ENCODE peak calls at places on chromosomes 13 and 19, in four cellular contexts. P is spleen, J is H1, C is K562. K is an unnamed sample.

GRCh38 chr13:109918179-109918651 is 131.8 kb upstream of the IRS2 start:
- DNase-seq in P (no peak), J (no peak), C (no peak), K (no peak)

GRCh38 chr19:42420055-42420544 is 7.1 kb downstream of the LIPE start:
- DNase-seq in P (peak; percentile 87), J (no peak), C (peak; percentile 89), K (peak; percentile 36)

GRCh38 chr13:18628428-18628827 is 553.2 kb downstream of the TUBA3C start:
- DNase-seq in P (no peak), J (no peak), C (no peak), K (peak; percentile 67)

GRCh38 chr13:99074693-99075092 is 96.8 kb upstream of the DOCK9 start:
- DNase-seq in P (no peak), J (no peak), C (no peak), K (no peak)

GRCh38 chr13:41122838-41123237 is 9.8 kb downstream of the KBTBD6 start:
- DNase-seq in P (no peak), J (no peak), C (no peak), K (no peak)

GRCh38 chr19:47657719-47658118 is 48.8 kb downstream of the BICRA start:
- DNase-seq in P (no peak), J (no peak), C (no peak), K (no peak)

GRCh38 chr19:19209372-19209771 is 2.4 kb upstream of the NCAN start:
- DNase-seq in P (no peak), J (no peak), C (no peak), K (no peak)

GRCh38 chr19:18710986-18711751 is 27.7 kb downstream of the CRTC1 start:
- DNase-seq in P (no peak), J (no peak), C (no peak), K (peak; percentile 79)

GRCh38 chr13:112963641-112964040 is 5.4 kb upstream of the MCF2L start:
- DNase-seq in P (peak; percentile 63), J (no peak), C (no peak), K (no peak)

GRCh38 chr19:4606921-4607678 is 32.2 kb upstream of the TNFAIP8L1 start:
- DNase-seq in P (peak; percentile 73), J (no peak), C (no peak), K (peak; percentile 71)

GRCh38 chr19:47778954-47779351 is 450 bp downstream of the SELENOW start:
- DNase-seq in P (no peak), J (no peak), C (peak; percentile 49), K (no peak)

GRCh38 chr13:27728271-27728670 is 64.0 kb upstream of the GSX1 start:
- DNase-seq in P (no peak), J (no peak), C (peak; percentile 5), K (no peak)

GRCh38 chr19:8355631-8356402 is 8.1 kb upstream of the ANGPTL4 start:
- DNase-seq in P (no peak), J (no peak), C (peak; percentile 71), K (peak; percentile 47)

GRCh38 chr13:93364166-93364565 is 137.6 kb downstream of the GPC6 start:
- DNase-seq in P (no peak), J (no peak), C (peak; percentile 45), K (no peak)

GRCh38 chr19:19782783-19783182 is 38.8 kb downstream of the ZNF506 start:
- DNase-seq in P (no peak), J (no peak), C (no peak), K (no peak)

GRCh38 chr13:60351816-60352215 is 45.2 kb upstream of the TDRD3 start:
- DNase-seq in P (no peak), J (no peak), C (no peak), K (no peak)

GRCh38 chr13:26377038-26377437 is 123.1 kb downstream of the CDK8 start:
- DNase-seq in P (no peak), J (peak; percentile 7), C (peak; percentile 11), K (no peak)

GRCh38 chr13:99196466-99197256 is 4.0 kb upstream of the UBAC2 start:
- DNase-seq in P (no peak), J (no peak), C (no peak), K (no peak)

GRCh38 chr13:110479648-110480047 is 81.9 kb downstream of the RAB20 start:
- DNase-seq in P (no peak), J (no peak), C (no peak), K (no peak)

GRCh38 chr19:11984986-11985385 is 20.1 kb downstream of the ZNF763 start:
- DNase-seq in P (no peak), J (no peak), C (peak; percentile 16), K (no peak)

GRCh38 chr13:27985600-27985999 is 2.9 kb downstream of the URAD start:
- DNase-seq in P (no peak), J (no peak), C (no peak), K (no peak)

GRCh38 chr19:918481-919156 is 1.5 kb downstream of the KISS1R start:
- DNase-seq in P (peak; percentile 85), J (no peak), C (no peak), K (no peak)

GRCh38 chr13:68727788-68728187 is 1379.8 kb upstream of the ATXN8OS start:
- DNase-seq in P (no peak), J (no peak), C (no peak), K (no peak)

GRCh38 chr19:14768001-14768400 is 10.4 kb downstream of the ADGRE2 start:
- DNase-seq in P (peak; percentile 66), J (no peak), C (no peak), K (no peak)

GRCh38 chr19:56748443-56748842 is 76.9 kb upstream of the ZNF835 start:
- DNase-seq in P (no peak), J (no peak), C (no peak), K (peak; percentile 67)

GRCh38 chr19:23075031-23075733 is 41.6 kb upstream of the ZNF730 start:
- DNase-seq in P (peak; percentile 71), J (peak; percentile 92), C (peak; percentile 45), K (peak; percentile 85)
- H3K27ac ChIP-seq in P (peak overlapping the region; percentile 56), J (peak overlapping the region; percentile 100), C (peak overlapping the region; percentile 44), K (no peak overlapping the region)

DNA sequence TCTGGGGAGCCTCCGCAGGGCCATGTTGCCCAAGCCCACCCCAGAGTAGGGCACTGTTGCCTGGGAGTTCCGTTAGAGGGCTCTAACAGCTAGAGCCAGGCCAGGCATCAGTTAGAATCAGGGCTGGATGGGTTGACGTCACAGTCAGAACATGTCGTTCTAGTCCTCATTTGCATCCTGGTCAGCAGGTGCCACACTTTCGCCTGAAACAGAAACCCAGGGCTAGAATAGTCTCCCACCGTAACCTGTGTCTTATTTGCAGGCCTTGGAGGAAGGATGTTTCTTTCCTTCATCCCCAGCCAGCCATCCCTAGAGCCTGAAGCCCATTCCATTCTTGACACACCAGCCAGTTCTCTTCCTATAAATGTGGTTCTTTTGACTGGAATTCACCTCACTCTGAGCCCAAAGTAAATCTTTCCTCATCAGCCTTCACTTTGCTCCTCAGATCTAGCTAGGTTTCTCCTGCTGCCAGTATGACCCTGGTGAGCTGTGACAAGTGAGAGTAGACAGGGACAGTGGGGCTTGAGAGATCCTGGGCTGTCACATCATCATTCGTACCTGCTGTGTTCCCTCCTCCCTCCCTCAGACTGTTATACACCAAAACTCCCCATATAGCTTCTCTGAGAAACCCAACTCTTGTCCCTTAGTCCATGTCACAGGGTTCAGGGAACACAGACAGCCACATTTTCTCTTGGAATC is 12.2 kb upstream of the CCDC97 start:
- DNase-seq in P (peak; percentile 82), J (no peak), C (no peak), K (no peak)
- H3K4me3 ChIP-seq in P (no peak overlapping the region), J (no peak overlapping the region), C (no peak overlapping the region), K (no peak overlapping the region)

GRCh38 chr13:100828226-100828625 is 153.6 kb upstream of the TMTC4 start:
- DNase-seq in P (no peak), J (peak; percentile 3), C (no peak), K (no peak)
- TF ChIP-seq POLR2A in P (no peak), J (no peak), C (no peak), K (no peak)

DNA sequence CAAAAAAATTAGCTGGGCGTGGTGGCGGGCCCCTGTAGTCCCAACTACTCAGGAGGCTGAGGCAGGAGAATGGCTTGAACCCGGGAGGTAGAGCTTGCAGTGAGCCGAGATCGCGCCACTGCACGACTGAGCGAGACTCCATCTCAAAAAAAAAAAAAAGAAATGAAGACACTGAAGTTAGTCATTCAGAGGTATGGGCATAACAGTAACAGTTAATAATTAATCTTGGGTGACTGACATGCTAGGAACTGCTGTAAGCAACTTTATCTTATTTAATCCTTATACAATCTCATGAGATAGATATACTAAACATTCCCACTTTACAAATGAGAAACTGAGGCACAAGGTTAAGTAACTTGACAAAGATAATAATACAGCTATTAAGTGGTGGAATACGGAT is 4.9 kb downstream of the SKA3 start:
- DNase-seq in P (no peak), J (no peak), C (no peak), K (no peak)
- H3K27ac ChIP-seq in P (no peak overlapping the region), J (no peak overlapping the region), C (no peak overlapping the region), K (no peak overlapping the region)

GRCh38 chr13:33789757-33790156 is 28.2 kb upstream of the RFC3 start:
- DNase-seq in P (no peak), J (no peak), C (no peak), K (no peak)

GRCh38 chr13:33784738-33785137 is 33.2 kb upstream of the RFC3 start:
- DNase-seq in P (no peak), J (no peak), C (no peak), K (no peak)

GRCh38 chr13:33789067-33789606 is 28.8 kb upstream of the RFC3 start:
- DNase-seq in P (no peak), J (no peak), C (no peak), K (no peak)

GRCh38 chr13:33785384-33785783 is 32.6 kb upstream of the RFC3 start:
- DNase-seq in P (no peak), J (no peak), C (peak; percentile 14), K (no peak)

DNA sequence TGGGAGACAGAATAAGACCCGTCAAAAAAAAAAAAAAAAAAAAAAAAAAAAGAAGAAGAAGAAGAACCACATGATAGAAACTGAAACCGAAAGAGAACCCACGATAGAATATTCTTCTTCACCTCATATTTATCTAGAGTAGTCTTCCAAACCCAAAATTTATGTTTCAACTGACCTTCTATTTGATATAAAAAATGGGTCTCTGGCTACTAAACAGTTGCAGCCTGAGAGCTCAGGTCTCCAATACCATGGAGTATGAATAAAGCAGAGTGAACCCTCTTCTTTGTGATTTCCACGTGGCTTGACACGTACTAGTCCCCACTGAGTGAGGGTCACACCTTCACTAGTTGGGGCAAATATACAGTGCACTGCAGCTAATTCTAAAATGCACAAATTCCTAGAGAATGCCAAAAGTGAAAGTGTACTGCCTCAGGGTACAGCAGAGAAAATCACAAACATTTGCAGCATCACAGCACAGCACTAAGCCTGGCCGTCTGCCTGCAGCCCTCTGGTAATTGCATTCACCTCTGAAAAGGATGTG is 30.8 kb upstream of the RFC3 start:
- DNase-seq in P (no peak), J (no peak), C (no peak), K (no peak)
- H3K4me3 ChIP-seq in P (no peak overlapping the region), J (no peak overlapping the region), C (peak overlapping the region; percentile 19), K (no peak overlapping the region)

GRCh38 chr19:49362048-49362925 is at the start of gene TEAD2:
- DNase-seq in P (peak; percentile 79), J (no peak), C (peak; percentile 50), K (peak; percentile 68)
- TF ChIP-seq POLR2A in P (no peak), J (no peak), C (peak; percentile 52), K (no peak)